ENCODE peak calls at places on chromosomes 6 and 20, in nine cellular contexts. H is GM23338; U is thoracic aorta; M is CD8-positive, alpha-beta T cell; Y is esophagus muscularis mucosa; E is dorsolateral prefrontal cortex; S is coronary artery; W is tibial artery; L is brain microvascular endothelial cell. C is an unnamed sample.

GRCh38 chr6:137764464-137764863 is 102.6 kb upstream of the TNFAIP3 start:
- DNase-seq in S (no peak), L (peak), E (no peak), M (no peak), W (no peak), Y (no peak), U (no peak), H (no peak), C (no peak)

GRCh38 chr6:36730424-36731380 is 33.1 kb downstream of the RAB44 start:
- DNase-seq in H (peak), S (no peak), W (no peak), M (no peak), L (no peak), Y (no peak), U (no peak), E (no peak), C (no peak)

GRCh38 chr20:42341654-42342053 is 723.5 kb upstream of the CHD6 start:
- DNase-seq in W (no peak), M (no peak), L (no peak), H (no peak), Y (no peak), E (no peak), U (no peak), S (no peak), C (no peak)

GRCh38 chr6:152401978-152402377 is 235.2 kb downstream of the SYNE1 start:
- DNase-seq in E (no peak), H (no peak), S (no peak), U (no peak), L (no peak), Y (no peak), M (no peak), W (no peak), C (no peak)

GRCh38 chr20:46307139-46307998 is 929 bp downstream of the CDH22 start:
- DNase-seq in U (no peak), W (no peak), S (no peak), Y (no peak), H (peak), E (peak), L (no peak), M (peak), C (no peak)

GRCh38 chr20:46022411-46023147 is 6.4 kb upstream of the SLC12A5 start:
- DNase-seq in W (no peak), Y (no peak), U (no peak), H (peak), E (peak), L (no peak), S (no peak), M (peak), C (no peak)

GRCh38 chr6:24495516-24495847 is 713 bp downstream of the ALDH5A1 start:
- DNase-seq in L (peak), E (peak), S (peak), U (peak), M (peak), W (peak), H (peak), Y (no peak), C (no peak)

GRCh38 chr20:5504061-5504739 is 187.4 kb upstream of the PROKR2 start:
- DNase-seq in U (peak), M (no peak), H (peak), E (peak), W (peak), S (no peak), Y (peak), L (peak), C (no peak)

GRCh38 chr20:3904224-3904623 is 15.0 kb downstream of the PANK2 start:
- DNase-seq in H (no peak), U (no peak), Y (no peak), S (no peak), E (no peak), M (no peak), L (no peak), W (no peak), C (no peak)
- H3K27ac ChIP-seq in H (no peak), U (peak), Y (no peak), S (no peak), E (no peak), M (no peak), L (no peak), W (no peak), C (no peak)

GRCh38 chr20:51890003-51890402 is 87.7 kb upstream of the SALL4 start:
- DNase-seq in W (no peak), E (no peak), M (no peak), H (no peak), U (no peak), L (no peak), S (no peak), Y (no peak), C (no peak)
- H3K4me3 ChIP-seq in W (no peak), E (no peak), M (no peak), H (no peak), U (no peak), L (no peak), S (no peak), Y (no peak), C (no peak)

DNA sequence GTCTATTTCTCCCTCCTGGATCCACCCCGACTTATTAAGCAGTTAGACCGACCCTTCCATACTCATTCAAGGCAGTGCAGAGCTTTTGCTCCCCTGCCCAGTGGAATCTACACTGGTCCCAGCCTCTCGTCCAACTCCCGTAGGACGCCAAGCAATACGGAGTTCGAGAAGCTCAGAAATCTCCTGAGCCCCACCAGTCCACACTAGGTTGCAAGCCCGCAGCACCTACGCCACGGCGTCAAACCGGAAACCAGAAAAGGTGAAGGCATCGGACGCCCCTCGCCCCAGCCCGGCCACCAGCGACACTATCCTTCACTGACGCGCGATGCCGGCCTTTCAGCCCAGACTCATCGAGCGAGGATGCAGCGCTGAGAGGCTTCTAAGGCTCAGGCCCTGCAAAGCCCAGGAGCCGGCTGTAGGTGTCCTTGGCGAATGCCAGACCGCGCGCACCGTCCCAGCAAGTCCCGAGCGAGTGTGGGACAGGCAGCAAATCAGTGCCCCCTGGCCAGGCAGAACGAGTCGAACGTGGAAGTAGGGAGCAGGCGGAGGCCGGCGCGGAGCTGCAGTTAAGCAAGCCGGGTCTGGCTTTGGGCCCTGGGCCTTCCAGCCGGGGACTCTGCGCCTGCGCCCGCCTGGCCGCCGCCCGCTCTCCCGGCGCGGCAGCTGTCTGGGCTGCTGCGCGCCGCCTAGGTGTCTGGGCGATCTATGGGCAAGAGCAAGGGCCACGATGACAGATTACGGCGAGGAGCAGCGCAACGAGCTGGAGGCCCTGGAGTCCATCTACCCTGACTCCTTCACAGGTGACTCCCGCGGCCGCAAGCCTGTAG is at the start of gene RWDD1:
- DNase-seq in U (peak), M (peak), E (peak), S (peak), L (peak), H (peak), Y (peak), W (peak), C (peak)
- TF ChIP-seq CTCF in U (peak), M (no peak), E (peak), S (no peak), L (no peak), H (no peak), Y (peak), W (no peak), C (peak)

GRCh38 chr20:57701090-57701489 is 8.7 kb downstream of the PMEPA1 start:
- DNase-seq in S (no peak), U (no peak), M (no peak), L (no peak), H (no peak), W (no peak), E (no peak), Y (no peak), C (no peak)

GRCh38 chr20:57703013-57703412 is 6.8 kb downstream of the PMEPA1 start:
- DNase-seq in H (no peak), Y (no peak), M (no peak), E (no peak), U (no peak), S (no peak), L (no peak), W (no peak), C (no peak)

GRCh38 chr20:57701651-57702050 is 8.2 kb downstream of the PMEPA1 start:
- DNase-seq in L (no peak), Y (no peak), M (no peak), U (no peak), E (no peak), H (no peak), W (no peak), S (no peak), C (no peak)

GRCh38 chr20:57702521-57702920 is 7.3 kb downstream of the PMEPA1 start:
- DNase-seq in L (no peak), U (no peak), M (no peak), Y (no peak), W (no peak), H (no peak), E (no peak), S (no peak), C (no peak)

DNA sequence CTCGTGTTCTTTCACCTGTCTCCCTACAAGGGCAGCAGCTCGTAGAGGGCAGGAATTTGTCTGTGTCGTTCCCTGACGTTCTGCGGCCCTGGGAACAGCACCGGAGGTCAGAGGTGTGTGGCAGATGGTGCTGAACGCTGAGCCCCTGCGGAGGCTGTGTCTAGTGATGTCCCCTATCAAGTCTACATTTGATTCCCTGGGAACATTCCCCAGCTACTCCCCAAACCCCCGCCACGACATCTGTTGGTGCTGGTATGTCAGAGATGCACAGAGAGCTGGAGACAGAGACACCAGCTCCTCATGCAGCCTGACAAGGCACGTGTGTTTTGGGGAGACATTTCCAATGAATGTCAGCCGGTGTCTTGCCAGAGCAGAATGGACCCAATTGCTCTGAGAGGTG is 7.7 kb downstream of the PMEPA1 start:
- DNase-seq in Y (no peak), W (no peak), S (no peak), L (no peak), M (no peak), H (no peak), U (no peak), E (no peak), C (no peak)
- H3K27ac ChIP-seq in Y (no peak), W (peak), S (no peak), L (no peak), M (no peak), H (no peak), U (no peak), E (no peak), C (no peak)

GRCh38 chr20:29298759-29299613 is 1958.5 kb upstream of the DEFB115 start:
- DNase-seq in W (no peak), M (no peak), Y (peak), U (no peak), H (no peak), S (no peak), E (no peak), L (no peak), C (no peak)

GRCh38 chr20:29297411-29298270 is 1959.8 kb upstream of the DEFB115 start:
- DNase-seq in E (no peak), L (no peak), M (no peak), H (no peak), U (no peak), W (no peak), Y (peak), S (no peak), C (no peak)

GRCh38 chr20:29298271-29298590 is 1959.2 kb upstream of the DEFB115 start:
- DNase-seq in S (no peak), H (no peak), W (no peak), M (no peak), Y (no peak), L (no peak), U (no peak), E (no peak), C (no peak)

GRCh38 chr20:29299811-29300578 is 1957.5 kb upstream of the DEFB115 start:
- DNase-seq in H (no peak), S (no peak), W (no peak), L (no peak), E (no peak), Y (peak), U (no peak), M (no peak), C (no peak)

DNA sequence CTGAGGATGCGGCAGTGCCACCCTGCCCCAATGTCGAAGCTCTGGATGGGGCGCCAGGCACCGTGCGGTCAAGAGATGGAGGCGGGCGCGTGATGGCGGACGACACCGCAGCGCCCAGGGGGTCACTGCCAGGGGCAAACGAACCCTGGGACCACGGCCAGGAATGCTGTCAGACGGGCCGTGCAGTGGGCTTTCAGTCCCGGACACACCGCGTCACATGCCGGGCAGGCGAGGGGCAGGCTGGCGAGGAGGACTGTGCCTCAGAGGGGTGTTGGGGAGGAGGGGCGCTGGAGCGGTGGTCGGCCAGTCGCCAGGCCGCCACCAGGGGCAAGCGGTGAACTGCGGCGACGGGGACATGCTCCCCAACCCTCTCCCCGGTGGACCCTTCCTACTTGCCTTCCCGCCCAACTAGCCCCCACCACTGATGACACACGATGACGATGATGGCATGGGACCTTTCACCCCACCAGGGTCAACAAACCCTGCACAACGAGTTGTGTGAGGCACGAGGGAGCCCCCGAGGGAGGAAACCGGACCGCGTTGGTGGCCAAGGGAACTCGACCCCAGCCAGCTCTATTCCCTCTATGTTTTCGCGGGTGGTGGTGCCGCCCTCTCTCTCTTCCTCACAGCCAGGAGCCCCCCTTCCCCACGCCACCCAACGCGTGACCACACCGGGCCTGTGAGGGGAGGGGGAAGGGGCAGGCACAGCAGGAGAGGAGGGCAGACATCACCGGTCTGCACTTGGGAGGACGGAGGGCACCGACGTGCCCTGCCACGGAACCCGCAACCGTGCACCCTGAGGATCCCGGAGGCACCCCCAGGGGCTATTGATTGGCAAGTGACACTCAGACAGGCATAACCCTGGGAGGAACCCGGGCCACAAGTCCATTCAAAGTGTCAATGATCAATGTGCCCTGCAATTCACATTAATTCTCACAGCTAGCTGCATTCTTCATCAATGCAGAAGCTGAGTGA is 1960.9 kb upstream of the DEFB115 start:
- DNase-seq in M (no peak), W (no peak), Y (peak), H (no peak), E (no peak), U (no peak), L (no peak), S (no peak), C (no peak)
- H3K4me3 ChIP-seq in M (no peak), W (no peak), Y (no peak), H (no peak), E (no peak), U (no peak), L (no peak), S (no peak), C (no peak)

DNA sequence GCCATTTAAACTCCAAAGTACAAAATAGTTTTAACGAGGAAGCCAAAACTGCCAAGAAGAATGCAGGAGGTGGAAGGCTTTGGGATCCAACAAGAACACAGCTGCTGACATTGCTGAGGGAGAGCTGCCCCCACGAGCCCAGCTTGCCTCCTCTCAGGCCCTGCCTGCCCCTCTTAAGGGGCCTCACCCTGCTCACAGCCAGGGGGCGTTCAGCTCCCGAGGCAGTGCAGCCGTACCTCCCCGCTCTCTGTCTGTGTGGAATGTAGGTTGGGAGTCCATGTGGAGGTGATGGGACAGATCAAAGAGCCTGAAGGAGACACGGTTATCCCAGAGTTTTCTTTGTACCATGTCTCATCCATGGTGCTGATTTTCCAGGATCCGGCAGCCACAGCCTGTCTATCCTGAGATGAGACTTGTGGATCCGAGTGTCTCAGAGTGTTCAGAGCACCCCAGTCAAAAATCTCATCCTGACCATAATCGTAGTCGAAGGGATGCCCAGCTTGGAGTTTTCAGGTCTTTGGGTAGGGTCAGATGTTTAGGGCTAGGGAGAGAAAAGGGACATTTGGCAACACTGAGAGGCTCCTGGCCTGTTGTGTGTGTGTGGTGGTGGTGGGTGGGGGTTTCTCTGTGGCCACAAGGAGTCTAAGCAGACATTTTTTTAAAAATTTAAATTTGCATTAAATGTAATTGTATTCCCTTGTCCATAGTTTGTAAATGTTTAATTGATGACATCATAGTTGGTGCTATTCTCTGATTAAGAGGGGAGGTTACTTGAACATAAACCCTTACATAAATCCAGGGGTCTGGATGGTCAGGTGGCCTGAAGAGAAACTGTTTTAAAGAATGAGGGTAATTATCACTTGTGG is 111.4 kb upstream of the CLDN20 start:
- DNase-seq in U (no peak), W (no peak), S (no peak), E (no peak), L (no peak), Y (no peak), M (no peak), H (peak), C (no peak)
- TF ChIP-seq CTCF in U (no peak), W (no peak), S (no peak), E (no peak), L (peak), Y (no peak), M (no peak), H (peak), C (peak)

GRCh38 chr6:14743465-14744211 is 502.2 kb upstream of the JARID2 start:
- DNase-seq in W (peak), Y (no peak), L (peak), U (no peak), S (no peak), H (no peak), M (peak), E (no peak), C (peak)
- H3K27ac ChIP-seq in W (peak), Y (peak), L (peak), U (no peak), S (peak), H (no peak), M (no peak), E (no peak), C (peak)

DNA sequence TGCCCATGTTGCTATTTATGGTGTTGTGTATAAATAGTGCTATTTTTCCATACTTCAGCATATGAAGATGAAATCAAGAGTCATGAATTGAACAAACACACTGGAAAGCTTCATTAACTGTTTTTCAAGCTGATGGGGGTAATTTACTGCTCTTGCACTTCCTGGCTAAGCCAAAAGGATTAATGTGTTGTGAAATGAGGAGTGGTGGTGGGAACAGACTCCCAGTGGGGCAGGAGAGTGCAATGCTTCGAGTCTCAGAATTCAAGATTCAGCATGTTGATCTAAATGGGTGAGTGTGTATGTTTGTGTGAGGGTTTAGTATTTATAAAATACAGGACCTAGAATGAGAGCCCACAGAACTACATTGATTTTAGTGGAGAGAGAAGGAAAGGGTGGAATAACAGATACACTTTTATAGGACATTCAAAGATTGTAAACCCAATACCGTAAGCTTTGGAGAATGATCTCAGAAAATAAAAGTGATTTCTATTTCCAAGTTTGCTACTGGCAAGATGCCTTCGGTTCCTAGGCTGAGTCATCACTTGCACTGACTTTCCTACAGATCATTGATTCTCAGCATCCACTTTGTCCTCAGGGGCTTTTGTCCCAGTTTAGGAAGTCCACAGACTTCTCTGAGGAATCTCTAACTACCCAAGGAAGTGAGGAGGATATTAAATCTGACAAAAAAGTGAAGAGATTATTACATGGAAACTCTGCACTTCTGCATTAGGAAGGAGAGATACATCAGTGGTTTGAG is 303.6 kb downstream of the TRDN start:
- DNase-seq in U (no peak), H (no peak), M (no peak), E (no peak), W (no peak), Y (no peak), L (no peak), S (no peak), C (no peak)
- H3K4me3 ChIP-seq in U (no peak), H (no peak), M (no peak), E (no peak), W (no peak), Y (no peak), L (no peak), S (no peak), C (no peak)

DNA sequence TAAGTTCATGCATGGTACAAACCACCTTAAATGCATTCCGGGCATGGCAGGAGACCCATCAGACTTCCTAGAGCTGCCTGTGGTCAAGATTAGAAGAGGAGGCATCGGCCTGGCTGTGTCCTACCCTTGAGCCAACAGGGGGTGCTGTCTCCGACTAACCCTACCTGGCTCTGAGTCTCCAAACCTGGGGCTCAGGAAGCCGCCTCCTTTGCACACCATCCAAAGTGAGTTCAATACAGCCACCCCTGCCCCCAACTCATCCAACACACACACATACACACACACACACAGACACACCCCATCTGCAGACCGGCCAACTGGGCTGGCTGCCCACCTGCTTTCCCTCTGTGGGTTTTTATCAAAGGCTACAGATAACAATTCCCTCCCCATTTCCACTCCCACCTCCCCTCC is 77.0 kb downstream of the JPH2 start:
- DNase-seq in H (peak), W (no peak), E (no peak), L (no peak), S (peak), U (no peak), Y (no peak), M (no peak), C (no peak)
- TF ChIP-seq CTCF in H (peak), W (peak), E (no peak), L (peak), S (no peak), U (no peak), Y (no peak), M (no peak), C (no peak)

C was measured in AG04450.